ENCODE peak calls at places on chromosomes 13 and 19, in seven cellular contexts. Q is SK-N-SH, K is H1, P is HepG2, H is HCT116, M is GM12878, L is K562. N is an unnamed sample.

GRCh38 chr19:7159105-7159933 is 89.8 kb downstream of the ZNF557 start:
- DNase-seq in Q (no peak), M (no peak), K (no peak), L (no peak), P (no peak), H (no peak), N (no peak)

GRCh38 chr19:5826531-5827341 is 12.8 kb downstream of the FUT6 start:
- DNase-seq in Q (peak; percentile 83), K (no peak), L (peak; percentile 34), H (peak; percentile 74), M (no peak), P (peak; percentile 87), N (peak; percentile 93)

GRCh38 chr19:40612831-40613668 is 11.9 kb downstream of the LTBP4 start:
- DNase-seq in P (no peak), L (peak; percentile 94), Q (peak; percentile 71), H (no peak), K (no peak), M (no peak), N (no peak)

GRCh38 chr19:50197348-50197747 is 6.1 kb upstream of the MYH14 start:
- DNase-seq in K (no peak), L (no peak), H (no peak), M (no peak), P (no peak), Q (no peak), N (no peak)

GRCh38 chr13:28204690-28205443 is 66.5 kb downstream of the PAN3 start:
- DNase-seq in Q (no peak), M (peak; percentile 13), K (no peak), L (no peak), H (no peak), P (peak; percentile 5), N (no peak)

GRCh38 chr19:35037716-35038622 is 3.6 kb upstream of the HPN start:
- DNase-seq in M (peak; percentile 30), H (no peak), L (no peak), P (no peak), K (no peak), Q (peak; percentile 42), N (no peak)

GRCh38 chr13:75946746-75947397 is 310.7 kb downstream of the LMO7 start:
- DNase-seq in L (no peak), H (no peak), K (no peak), P (no peak), M (no peak), Q (no peak), N (no peak)

GRCh38 chr19:40466219-40467006 is at the start of gene SPTBN4:
- DNase-seq in M (peak; percentile 40), L (no peak), P (no peak), K (no peak), H (no peak), Q (no peak), N (no peak)

GRCh38 chr13:99386911-99387788 is 80.0 kb upstream of the GPR183 start:
- DNase-seq in M (peak; percentile 66), P (peak; percentile 35), K (peak; percentile 31), H (peak; percentile 12), Q (peak; percentile 58), L (peak; percentile 66), N (no peak)

GRCh38 chr19:18167975-18168645 is 5.5 kb upstream of the IFI30 start:
- DNase-seq in K (no peak), H (no peak), Q (peak; percentile 94), L (peak; percentile 84), M (no peak), P (no peak), N (peak; percentile 87)

GRCh38 chr19:55305983-55306562 is 19.1 kb downstream of the TMEM150B start:
- DNase-seq in M (no peak), K (no peak), L (no peak), P (no peak), H (no peak), Q (no peak), N (no peak)

GRCh38 chr19:42352216-42352892 is 26.9 kb downstream of the MEGF8 start:
- DNase-seq in Q (peak; percentile 58), M (no peak), H (no peak), K (no peak), P (no peak), L (peak; percentile 26), N (no peak)

GRCh38 chr13:74966814-74967213 is 515.2 kb downstream of the TBC1D4 start:
- DNase-seq in P (no peak), M (no peak), H (no peak), L (no peak), K (no peak), Q (peak; percentile 55), N (no peak)

GRCh38 chr13:26971990-26972888 is 199.4 kb downstream of the USP12 start:
- DNase-seq in L (peak; percentile 37), H (peak; percentile 26), K (peak; percentile 15), M (no peak), P (peak; percentile 74), Q (no peak), N (peak; percentile 77)

GRCh38 chr13:24456396-24456795 is 56.2 kb downstream of the PARP4 start:
- DNase-seq in L (no peak), Q (no peak), M (no peak), H (no peak), K (no peak), P (no peak), N (no peak)

GRCh38 chr19:8373867-8374813 is 10.2 kb downstream of the ANGPTL4 start:
- DNase-seq in Q (peak; percentile 20), H (no peak), K (no peak), L (peak; percentile 59), P (peak; percentile 98), M (no peak), N (no peak)

GRCh38 chr13:24995225-24995804 is 100.6 kb upstream of the PABPC3 start:
- DNase-seq in Q (peak; percentile 62), P (peak; percentile 75), M (no peak), K (no peak), H (peak; percentile 77), L (peak; percentile 66), N (peak; percentile 88)

GRCh38 chr19:47699360-47699917 is 13.8 kb upstream of the EHD2 start:
- DNase-seq in Q (peak; percentile 95), H (no peak), P (peak; percentile 28), K (no peak), M (no peak), L (peak; percentile 82), N (peak; percentile 33)

GRCh38 chr13:114027046-114027760 is 53.3 kb upstream of the C13orf46 start:
- DNase-seq in M (no peak), K (no peak), P (no peak), L (no peak), H (no peak), Q (no peak), N (no peak)

GRCh38 chr19:6092329-6093286 is 17.7 kb downstream of the RFX2 start:
- DNase-seq in L (peak; percentile 78), P (peak; percentile 56), H (peak; percentile 48), M (no peak), K (peak; percentile 34), Q (no peak), N (peak; percentile 89)

GRCh38 chr13:44048326-44048725 is 168.6 kb downstream of the LACC1 start:
- DNase-seq in K (no peak), L (no peak), Q (no peak), M (no peak), H (no peak), P (peak; percentile 5), N (peak; percentile 2)

GRCh38 chr19:41925208-41926003 is 2.8 kb downstream of the ERFL start:
- DNase-seq in L (no peak), K (no peak), H (no peak), P (no peak), M (no peak), Q (no peak), N (no peak)

GRCh38 chr19:3805859-3806258 is 19.7 kb upstream of the MATK start:
- DNase-seq in L (no peak), M (no peak), P (no peak), K (no peak), Q (no peak), H (no peak), N (no peak)

GRCh38 chr13:113001251-113002140 is 32.5 kb downstream of the MCF2L start:
- DNase-seq in P (peak; percentile 47), K (no peak), Q (peak; percentile 95), H (no peak), M (no peak), L (no peak), N (peak; percentile 76)

GRCh38 chr13:54953786-54954185 is 1925.2 kb downstream of the OLFM4 start:
- DNase-seq in P (no peak), H (no peak), Q (no peak), M (no peak), K (no peak), L (no peak), N (no peak)

GRCh38 chr13:35266412-35266811 is 210.1 kb downstream of the MAB21L1 start:
- DNase-seq in P (no peak), H (no peak), M (no peak), Q (no peak), K (no peak), L (no peak), N (no peak)
- TF ChIP-seq JUND in P (no peak), H (no peak), M (no peak), Q (no peak), K (no peak), L (no peak), N (no peak)

DNA sequence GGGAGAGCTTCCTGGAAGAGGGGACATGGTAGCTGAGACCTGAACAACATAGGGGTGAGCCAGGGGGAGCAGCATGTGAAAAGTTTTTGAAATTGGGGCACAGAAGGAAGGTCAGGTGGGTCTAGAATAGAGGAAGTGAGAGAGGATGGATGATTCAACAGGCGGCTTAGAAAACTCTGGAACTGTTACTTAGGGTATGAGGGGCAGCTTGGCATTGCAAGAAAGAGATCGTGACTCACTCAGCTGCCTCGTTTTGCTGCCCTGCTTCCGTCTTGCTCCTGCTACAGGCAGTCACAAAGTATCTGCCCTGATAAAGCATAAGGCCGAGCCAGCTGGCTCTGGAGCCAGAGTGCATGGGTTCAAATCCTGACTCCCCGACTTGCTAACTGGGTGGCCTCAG is 1.3 kb upstream of the CEACAM20 start:
- DNase-seq in L (no peak), P (no peak), H (no peak), Q (no peak), K (no peak), M (no peak), N (no peak)
- TF ChIP-seq JUND in L (no peak), P (no peak), H (no peak), Q (no peak), K (no peak), M (no peak), N (no peak)

GRCh38 chr13:32838985-32839384 is 177.2 kb upstream of the KL start:
- DNase-seq in L (no peak), P (peak; percentile 24), H (no peak), K (no peak), Q (no peak), M (no peak), N (peak; percentile 24)
- TF ChIP-seq JUND in L (no peak), P (no peak), H (no peak), K (no peak), Q (no peak), M (no peak), N (no peak)

DNA sequence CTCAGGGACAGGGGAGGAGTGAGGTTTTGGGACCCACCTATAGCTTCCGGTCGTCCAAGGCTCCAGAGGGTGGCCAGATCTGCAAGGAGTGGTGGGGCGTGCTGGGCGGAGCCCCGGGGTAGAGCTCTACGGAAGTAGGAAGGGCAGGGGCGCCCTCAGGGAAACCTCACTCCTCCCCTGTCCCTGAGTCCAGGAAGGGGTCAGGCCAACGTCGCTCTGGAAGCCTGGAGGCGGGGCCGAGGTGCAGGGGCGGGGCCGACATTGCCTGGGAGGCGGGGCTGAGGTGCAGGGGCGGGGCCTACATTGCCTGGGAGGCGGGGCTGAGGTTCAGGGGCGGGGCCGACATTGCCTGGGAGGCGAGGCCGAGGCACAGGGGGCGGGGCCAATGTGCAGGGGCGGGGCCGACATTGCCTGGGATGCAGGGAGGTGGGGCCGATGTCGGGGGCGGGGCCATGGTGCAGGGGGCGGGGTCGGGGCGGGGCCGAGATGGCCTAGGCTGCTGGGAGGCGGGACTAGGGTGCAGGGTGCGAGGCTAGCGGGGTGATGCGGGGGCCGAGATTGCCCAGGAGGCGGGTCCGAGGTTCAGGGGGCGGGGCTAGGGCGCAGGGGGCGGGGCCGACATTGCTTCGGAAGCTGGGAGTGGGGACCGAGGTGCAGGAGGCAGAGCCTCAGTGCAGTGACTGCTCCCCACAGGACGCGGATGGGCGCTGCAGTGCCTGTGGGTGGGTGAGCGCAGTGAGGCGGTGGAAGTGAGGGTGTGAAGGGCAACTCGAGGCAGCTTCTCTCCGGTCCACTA is 4.9 kb upstream of the PALM start:
- DNase-seq in H (peak; percentile 72), P (peak; percentile 90), K (peak; percentile 90), Q (peak; percentile 97), L (peak; percentile 97), M (no peak), N (peak; percentile 65)
- TF ChIP-seq JUND in H (no peak), P (peak; percentile 44), K (no peak), Q (no peak), L (no peak), M (no peak), N (no peak)

N was measured in T47D.